ENCODE peak calls at places on chromosomes 1 and 21, in ten cellular contexts. C is stomach, G is K562, D is sigmoid colon, W is SK-N-SH, U is upper lobe of left lung, I is HepG2, X is suprapubic skin, E is H1, B is esophagus muscularis mucosa. R is an unnamed sample.

GRCh38 chr1:34452451-34452850 is 275.7 kb downstream of the C1orf94 start:
- DNase-seq in B (no peak), D (no peak), C (no peak), E (no peak), U (no peak), G (no peak), W (no peak), I (no peak), X (no peak), R (no peak)

GRCh38 chr1:7535016-7535415 is 236.1 kb upstream of the VAMP3 start:
- DNase-seq in C (no peak), W (no peak), E (no peak), G (no peak), D (no peak), B (no peak), U (no peak), I (no peak), X (no peak), R (no peak)

GRCh38 chr1:23530089-23530749 is 814 bp downstream of the E2F2 start:
- DNase-seq in I (no peak), E (no peak), X (no peak), W (no peak), G (peak; percentile 61), U (no peak), D (no peak), C (no peak), B (no peak), R (peak; percentile 38)

GRCh38 chr1:218281285-218281684 is 3.8 kb upstream of the RRP15 start:
- DNase-seq in G (no peak), X (no peak), I (peak; percentile 14), U (no peak), B (no peak), E (no peak), C (no peak), D (no peak), W (no peak), R (no peak)

GRCh38 chr1:9004031-9004730 is 22.0 kb downstream of the SLC2A7 start:
- DNase-seq in I (no peak), G (no peak), W (no peak), X (no peak), E (no peak), B (no peak), D (no peak), U (no peak), C (no peak), R (no peak)

GRCh38 chr1:212488436-212489283 is 55.9 kb downstream of the NENF start:
- DNase-seq in W (no peak), B (peak; percentile 93), C (peak; percentile 60), X (peak; percentile 89), D (peak; percentile 94), E (no peak), I (peak; percentile 12), U (peak; percentile 81), G (no peak), R (peak; percentile 66)

GRCh38 chr21:39000496-39000895 is 182.8 kb downstream of the PSMG1 start:
- DNase-seq in G (no peak), D (no peak), X (no peak), B (no peak), E (no peak), W (no peak), U (peak; percentile 77), I (no peak), C (no peak), R (no peak)

GRCh38 chr1:99685516-99686180 is 39.7 kb downstream of the PALMD start:
- DNase-seq in E (peak; percentile 68), U (peak; percentile 66), W (peak; percentile 44), B (peak; percentile 93), X (peak; percentile 92), I (peak; percentile 53), D (peak; percentile 79), G (peak; percentile 42), C (peak; percentile 80), R (peak; percentile 68)

GRCh38 chr1:119747451-119747850 is 21.3 kb downstream of the HMGCS2 start:
- DNase-seq in U (no peak), D (no peak), G (no peak), X (no peak), B (no peak), C (no peak), I (no peak), E (no peak), W (no peak), R (no peak)

GRCh38 chr1:25361901-25362300 is 23.8 kb downstream of the TMEM50A start:
- DNase-seq in I (no peak), G (no peak), C (no peak), X (no peak), W (no peak), B (no peak), E (no peak), U (no peak), D (no peak), R (no peak)

GRCh38 chr1:202561726-202562442 is 148.4 kb downstream of the SYT2 start:
- DNase-seq in C (no peak), G (peak; percentile 54), U (no peak), X (no peak), W (no peak), I (no peak), B (no peak), D (no peak), E (no peak), R (no peak)

GRCh38 chr1:151693057-151693651 is 23.4 kb downstream of the CELF3 start:
- DNase-seq in X (no peak), C (no peak), W (peak; percentile 72), B (no peak), E (no peak), D (no peak), G (no peak), U (no peak), I (peak; percentile 36), R (no peak)

GRCh38 chr1:234597894-234598293 is 12.1 kb downstream of the IRF2BP2 start:
- DNase-seq in D (no peak), B (no peak), G (peak; percentile 60), X (peak; percentile 63), U (peak; percentile 60), C (peak; percentile 55), E (no peak), I (peak; percentile 62), W (peak; percentile 56), R (peak; percentile 74)

GRCh38 chr1:160651428-160652064 is 4.7 kb upstream of the SLAMF1 start:
- DNase-seq in B (peak; percentile 70), G (no peak), E (no peak), I (no peak), X (no peak), W (no peak), D (no peak), C (no peak), U (no peak), R (no peak)

GRCh38 chr1:203282720-203283542 is 22.4 kb upstream of the BTG2 start:
- DNase-seq in U (no peak), G (peak; percentile 33), E (no peak), X (peak; percentile 15), D (no peak), C (no peak), W (no peak), B (no peak), I (no peak), R (no peak)

GRCh38 chr21:42695324-42696025 is 42.1 kb downstream of the PDE9A start:
- DNase-seq in B (no peak), W (no peak), I (no peak), C (no peak), D (peak; percentile 71), G (no peak), E (no peak), U (no peak), X (no peak), R (no peak)

DNA sequence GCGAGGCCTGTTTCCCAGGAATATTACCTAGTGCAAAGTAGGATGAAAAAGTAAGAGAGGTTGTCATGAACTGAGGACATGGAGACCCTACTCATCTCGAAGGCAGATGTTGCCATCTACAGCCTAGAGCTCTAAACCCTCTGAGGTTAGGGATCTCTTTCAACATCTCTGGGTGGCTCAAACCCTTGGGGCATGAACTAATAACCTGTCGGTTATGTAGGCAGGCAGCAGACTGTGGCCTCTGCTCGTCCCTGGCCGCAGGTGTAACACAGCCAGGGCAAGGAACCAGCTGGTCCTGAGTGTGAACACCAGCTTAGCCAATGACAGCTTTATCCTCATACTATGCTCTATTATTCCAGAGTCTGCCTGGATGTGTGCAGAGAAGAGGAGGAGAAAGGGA is 13.2 kb downstream of the CAPZB start:
- DNase-seq in I (no peak), E (no peak), C (no peak), W (peak; percentile 33), G (no peak), B (no peak), D (no peak), U (no peak), X (no peak), R (no peak)
- TF ChIP-seq POLR2AphosphoS5 in I (no peak), E (no peak), C (no peak), W (no peak), G (no peak), B (no peak), D (no peak), U (no peak), X (no peak), R (no peak)

GRCh38 chr21:26405735-26406361 is 167.2 kb downstream of the CYYR1 start:
- DNase-seq in E (no peak), I (no peak), U (peak; percentile 21), X (no peak), D (no peak), B (no peak), G (no peak), C (no peak), W (no peak), R (no peak)
- H3K4me3 ChIP-seq in E (no peak overlapping the region), I (no peak overlapping the region), U (no peak overlapping the region), X (no peak overlapping the region), D (no peak overlapping the region), B (no peak overlapping the region), G (no peak overlapping the region), C (no peak overlapping the region), W (no peak overlapping the region), R (no peak overlapping the region)

GRCh38 chr1:170959385-170959784 is 24.1 kb downstream of the MROH9 start:
- DNase-seq in G (no peak), U (no peak), W (no peak), I (no peak), E (no peak), X (no peak), C (no peak), B (no peak), D (no peak), R (no peak)
- TF ChIP-seq EP300 in G (no peak), U (no peak), W (peak; percentile 16), I (no peak), E (no peak), X (no peak), C (no peak), B (no peak), D (no peak), R (no peak)

DNA sequence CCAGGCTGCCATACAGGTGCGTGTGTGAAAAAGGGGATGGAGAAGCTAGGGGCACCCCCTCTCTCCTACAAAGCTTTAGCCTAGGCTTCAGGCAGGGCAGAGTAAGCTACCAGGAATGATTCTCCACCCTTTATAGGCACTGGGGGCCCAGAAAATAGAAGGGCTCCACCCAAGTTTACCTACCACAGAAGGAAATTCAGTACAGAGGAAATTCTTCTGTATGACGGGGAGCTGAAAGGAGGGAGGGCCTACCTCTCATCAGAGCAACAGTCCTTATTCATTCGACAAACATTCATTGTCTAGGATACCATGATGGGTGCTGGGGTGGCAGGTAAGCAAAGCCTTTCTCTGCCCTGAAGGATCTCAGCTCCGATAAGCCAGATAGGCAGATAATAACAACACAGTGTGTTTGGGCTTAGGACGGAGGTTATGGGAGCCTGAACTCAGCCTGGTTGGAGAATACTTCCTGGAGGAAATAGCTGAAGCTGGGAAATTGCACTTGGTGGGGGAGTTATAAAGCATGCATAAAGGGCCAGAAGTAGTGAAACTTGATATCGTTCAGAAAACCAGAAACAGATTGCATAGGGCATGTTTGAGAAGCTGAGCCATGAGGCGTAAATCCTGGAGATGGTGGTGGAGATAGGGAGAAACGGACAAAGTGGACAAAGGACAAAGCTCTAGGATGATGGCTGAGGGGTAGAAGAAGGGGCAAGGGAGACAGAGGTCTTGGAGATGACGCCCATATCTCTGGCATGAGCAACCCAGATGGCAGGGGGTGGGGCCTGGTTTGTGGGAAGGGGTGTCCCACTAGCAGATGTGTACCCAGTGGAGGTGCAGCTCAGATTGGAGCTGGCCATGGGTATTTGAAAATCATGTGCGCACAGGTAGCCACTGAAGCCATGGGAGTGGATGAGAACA is 5.3 kb upstream of the P3R3URF start:
- DNase-seq in X (no peak), D (no peak), G (no peak), C (no peak), W (no peak), E (no peak), U (no peak), B (no peak), I (no peak), R (peak; percentile 56)
- TF ChIP-seq POLR2AphosphoS5 in X (no peak), D (no peak), G (no peak), C (peak; percentile 41), W (peak; percentile 66), E (no peak), U (no peak), B (no peak), I (no peak), R (peak; percentile 82)